ENCODE peak calls at places on chromosomes 7 and 10, in ten cellular contexts. One of them, this sample, is unnamed.

GRCh38 chr7:107387077-107387476 is 82.8 kb upstream of the GPR22 start:
- DNase-seq in HepG2: no peak
- DNase-seq in PC-3: no peak
- DNase-seq in fibroblast of lung: peak; percentile 44
- DNase-seq in GM23338: peak; percentile 64
- DNase-seq in hepatocyte: peak; percentile 66
- DNase-seq in IMR-90: peak; percentile 39
- DNase-seq in neural progenitor cell: peak; percentile 44
- DNase-seq in H9: peak; percentile 60
- DNase-seq in K562: no peak
- DNase-seq in this sample: no peak

GRCh38 chr7:154183946-154184345 is 131.7 kb downstream of the DPP6 start:
- DNase-seq in hepatocyte: no peak
- DNase-seq in fibroblast of lung: no peak
- DNase-seq in HepG2: no peak
- DNase-seq in IMR-90: no peak
- DNase-seq in PC-3: no peak
- DNase-seq in GM23338: no peak
- DNase-seq in H9: no peak
- DNase-seq in K562: no peak
- DNase-seq in neural progenitor cell: no peak
- DNase-seq in this sample: no peak

GRCh38 chr7:90111-91063 is 102.0 kb upstream of the FAM20C start:
- DNase-seq in neural progenitor cell: no peak
- DNase-seq in K562: no peak
- DNase-seq in H9: no peak
- DNase-seq in IMR-90: peak; percentile 83
- DNase-seq in HepG2: no peak
- DNase-seq in fibroblast of lung: peak; percentile 53
- DNase-seq in GM23338: no peak
- DNase-seq in hepatocyte: peak; percentile 81
- DNase-seq in PC-3: peak; percentile 14
- DNase-seq in this sample: no peak

GRCh38 chr10:101145750-101146391 is 14.8 kb downstream of the TLX1 start:
- DNase-seq in H9: no peak
- DNase-seq in HepG2: no peak
- DNase-seq in neural progenitor cell: no peak
- DNase-seq in K562: no peak
- DNase-seq in GM23338: no peak
- DNase-seq in IMR-90: no peak
- DNase-seq in PC-3: no peak
- DNase-seq in fibroblast of lung: no peak
- DNase-seq in hepatocyte: no peak
- DNase-seq in this sample: no peak

GRCh38 chr10:98269435-98269912 is 1.5 kb upstream of the LOXL4 start:
- DNase-seq in IMR-90: peak; percentile 73
- DNase-seq in HepG2: peak; percentile 83
- DNase-seq in GM23338: peak; percentile 56
- DNase-seq in K562: peak; percentile 35
- DNase-seq in PC-3: peak; percentile 92
- DNase-seq in neural progenitor cell: peak; percentile 31
- DNase-seq in fibroblast of lung: peak; percentile 90
- DNase-seq in H9: peak; percentile 60
- DNase-seq in hepatocyte: peak; percentile 67
- DNase-seq in this sample: peak; percentile 69

GRCh38 chr7:2283074-2283473 is 31.2 kb downstream of the SNX8 start:
- DNase-seq in fibroblast of lung: no peak
- DNase-seq in GM23338: no peak
- DNase-seq in hepatocyte: no peak
- DNase-seq in H9: no peak
- DNase-seq in neural progenitor cell: no peak
- DNase-seq in HepG2: no peak
- DNase-seq in PC-3: no peak
- DNase-seq in K562: peak; percentile 17
- DNase-seq in IMR-90: no peak
- DNase-seq in this sample: no peak

GRCh38 chr7:77386165-77386824 is 29.9 kb downstream of the GSAP start:
- DNase-seq in neural progenitor cell: no peak
- DNase-seq in hepatocyte: no peak
- DNase-seq in H9: no peak
- DNase-seq in PC-3: no peak
- DNase-seq in HepG2: no peak
- DNase-seq in IMR-90: no peak
- DNase-seq in fibroblast of lung: peak; percentile 37
- DNase-seq in K562: no peak
- DNase-seq in GM23338: no peak
- DNase-seq in this sample: no peak

GRCh38 chr10:120979435-120980315 is 128.5 kb downstream of the WDR11 start:
- DNase-seq in K562: no peak
- DNase-seq in fibroblast of lung: peak; percentile 2
- DNase-seq in H9: peak; percentile 81
- DNase-seq in neural progenitor cell: peak; percentile 75
- DNase-seq in PC-3: no peak
- DNase-seq in IMR-90: no peak
- DNase-seq in hepatocyte: peak; percentile 91
- DNase-seq in HepG2: peak; percentile 16
- DNase-seq in GM23338: peak; percentile 92
- DNase-seq in this sample: no peak

GRCh38 chr7:12769464-12769863 is 82.0 kb downstream of the ARL4A start:
- DNase-seq in IMR-90: peak; percentile 34
- DNase-seq in hepatocyte: no peak
- DNase-seq in PC-3: peak; percentile 72
- DNase-seq in fibroblast of lung: peak; percentile 36
- DNase-seq in neural progenitor cell: no peak
- DNase-seq in H9: no peak
- DNase-seq in GM23338: no peak
- DNase-seq in HepG2: no peak
- DNase-seq in K562: no peak
- DNase-seq in this sample: no peak

GRCh38 chr10:78412605-78413004 is 378.9 kb downstream of the RPS24 start:
- DNase-seq in hepatocyte: no peak
- DNase-seq in K562: no peak
- DNase-seq in IMR-90: no peak
- DNase-seq in neural progenitor cell: no peak
- DNase-seq in H9: peak; percentile 14
- DNase-seq in HepG2: no peak
- DNase-seq in GM23338: no peak
- DNase-seq in fibroblast of lung: no peak
- DNase-seq in PC-3: no peak
- DNase-seq in this sample: no peak

GRCh38 chr7:23469150-23469960 is 936 bp downstream of the IGF2BP3 start:
- DNase-seq in HepG2: no peak
- DNase-seq in PC-3: no peak
- DNase-seq in hepatocyte: peak; percentile 68
- DNase-seq in fibroblast of lung: no peak
- DNase-seq in K562: peak; percentile 77
- DNase-seq in H9: no peak
- DNase-seq in GM23338: no peak
- DNase-seq in neural progenitor cell: peak; percentile 52
- DNase-seq in IMR-90: no peak
- DNase-seq in this sample: no peak

GRCh38 chr10:47099445-47099844 is 188.2 kb downstream of the PTPN20 start:
- DNase-seq in IMR-90: no peak
- DNase-seq in fibroblast of lung: no peak
- DNase-seq in neural progenitor cell: no peak
- DNase-seq in PC-3: no peak
- DNase-seq in HepG2: no peak
- DNase-seq in K562: no peak
- DNase-seq in hepatocyte: no peak
- DNase-seq in H9: peak; percentile 17
- DNase-seq in GM23338: no peak
- DNase-seq in this sample: no peak

GRCh38 chr7:74625446-74625845 is 32.1 kb upstream of the GTF2I start:
- DNase-seq in HepG2: peak; percentile 46
- DNase-seq in PC-3: peak; percentile 55
- DNase-seq in GM23338: no peak
- DNase-seq in neural progenitor cell: no peak
- DNase-seq in K562: no peak
- DNase-seq in H9: no peak
- DNase-seq in IMR-90: peak; percentile 67
- DNase-seq in fibroblast of lung: peak; percentile 42
- DNase-seq in hepatocyte: peak; percentile 65
- DNase-seq in this sample: no peak

GRCh38 chr7:150981644-150982043 is 3.5 kb upstream of the KCNH2 start:
- DNase-seq in GM23338: no peak
- DNase-seq in neural progenitor cell: no peak
- DNase-seq in hepatocyte: no peak
- DNase-seq in fibroblast of lung: no peak
- DNase-seq in HepG2: no peak
- DNase-seq in K562: no peak
- DNase-seq in H9: no peak
- DNase-seq in PC-3: no peak
- DNase-seq in IMR-90: no peak
- DNase-seq in this sample: no peak

GRCh38 chr7:42080831-42081230 is 156.2 kb downstream of the GLI3 start:
- DNase-seq in IMR-90: peak; percentile 62
- DNase-seq in neural progenitor cell: no peak
- DNase-seq in H9: no peak
- DNase-seq in K562: no peak
- DNase-seq in HepG2: no peak
- DNase-seq in GM23338: no peak
- DNase-seq in fibroblast of lung: no peak
- DNase-seq in PC-3: no peak
- DNase-seq in hepatocyte: no peak
- DNase-seq in this sample: no peak

DNA sequence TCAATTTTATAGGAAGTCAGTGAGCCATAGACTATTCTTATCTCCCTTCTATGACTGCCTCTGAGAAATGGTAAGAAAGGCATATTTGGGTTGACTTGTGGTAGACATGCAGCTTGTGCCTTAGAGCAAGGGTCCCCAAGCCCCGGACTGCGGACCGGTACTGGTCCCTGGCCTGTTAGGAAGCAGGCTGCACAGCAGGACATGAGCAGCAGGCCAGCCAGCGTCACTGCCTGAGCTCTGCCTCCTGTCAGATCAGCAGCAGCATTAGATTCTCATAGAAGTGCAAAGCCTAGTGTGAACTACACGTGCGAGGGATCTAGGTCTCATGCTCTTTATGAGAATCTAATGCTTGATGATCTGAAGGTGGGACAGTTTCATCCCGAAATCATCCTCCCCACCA is 180.6 kb downstream of the SND1 start:
- DNase-seq in PC-3: no peak
- DNase-seq in neural progenitor cell: no peak
- DNase-seq in hepatocyte: no peak
- DNase-seq in IMR-90: no peak
- DNase-seq in H9: no peak
- DNase-seq in GM23338: no peak
- DNase-seq in fibroblast of lung: no peak
- DNase-seq in K562: no peak
- DNase-seq in HepG2: no peak
- DNase-seq in this sample: no peak
- H3K4me1 ChIP-seq in PC-3: no peaks in the 10 kb centered on the region
- H3K4me1 ChIP-seq in neural progenitor cell: peaks cover 11% of the 10 kb centered on the region
- H3K4me1 ChIP-seq in hepatocyte: no peaks in the 10 kb centered on the region
- H3K4me1 ChIP-seq in IMR-90: peaks cover 2% of the 10 kb centered on the region
- H3K4me1 ChIP-seq in H9: no peaks in the 10 kb centered on the region
- H3K4me1 ChIP-seq in GM23338: no peaks in the 10 kb centered on the region
- H3K4me1 ChIP-seq in fibroblast of lung: no peaks in the 10 kb centered on the region
- H3K4me1 ChIP-seq in K562: no peaks in the 10 kb centered on the region
- H3K4me1 ChIP-seq in HepG2: no peaks in the 10 kb centered on the region
- H3K4me1 ChIP-seq in this sample: no peaks in the 10 kb centered on the region

DNA sequence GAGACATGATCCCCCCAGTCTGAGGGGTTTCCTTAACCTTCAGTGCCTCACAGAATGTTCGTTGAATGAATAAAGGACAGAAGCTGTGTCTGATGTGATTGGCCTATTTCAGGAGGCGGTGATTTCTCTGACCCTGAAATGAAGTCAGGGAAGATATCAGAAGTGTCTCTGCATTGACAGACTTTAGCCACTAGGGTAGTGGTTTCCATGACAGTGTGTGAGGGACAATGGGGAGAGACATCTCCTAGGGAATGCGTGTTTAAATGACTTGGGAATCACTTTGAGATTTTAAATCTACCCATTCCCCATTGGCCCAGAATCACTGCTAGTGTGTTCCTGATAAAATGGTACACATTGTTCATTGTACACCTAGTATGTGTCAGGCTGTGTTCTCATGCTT is 132.0 kb downstream of the CFAP58 start:
- DNase-seq in HepG2: no peak
- DNase-seq in GM23338: peak; percentile 72
- DNase-seq in fibroblast of lung: no peak
- DNase-seq in neural progenitor cell: peak; percentile 25
- DNase-seq in IMR-90: no peak
- DNase-seq in K562: peak; percentile 22
- DNase-seq in H9: no peak
- DNase-seq in PC-3: no peak
- DNase-seq in hepatocyte: no peak
- DNase-seq in this sample: no peak
- TF ChIP-seq CTCF in HepG2: no peak
- TF ChIP-seq CTCF in GM23338: peak; percentile 51
- TF ChIP-seq CTCF in fibroblast of lung: no peak
- TF ChIP-seq CTCF in neural progenitor cell: peak; percentile 45
- TF ChIP-seq CTCF in IMR-90: no peak
- TF ChIP-seq CTCF in K562: peak; percentile 30
- TF ChIP-seq CTCF in H9: peak; percentile 65
- TF ChIP-seq CTCF in PC-3: peak; percentile 27
- TF ChIP-seq CTCF in hepatocyte: no peak
- TF ChIP-seq CTCF in this sample: peak; percentile 16

GRCh38 chr10:96333091-96333490 is 25.7 kb downstream of the OPALIN start:
- DNase-seq in K562: no peak
- DNase-seq in hepatocyte: no peak
- DNase-seq in IMR-90: no peak
- DNase-seq in fibroblast of lung: no peak
- DNase-seq in H9: no peak
- DNase-seq in neural progenitor cell: no peak
- DNase-seq in PC-3: no peak
- DNase-seq in GM23338: no peak
- DNase-seq in HepG2: no peak
- DNase-seq in this sample: no peak
- H2AFZ ChIP-seq in K562: no peak overlapping the region
- H2AFZ ChIP-seq in hepatocyte: no peak overlapping the region
- H2AFZ ChIP-seq in IMR-90: no peak overlapping the region
- H2AFZ ChIP-seq in fibroblast of lung: no peak overlapping the region
- H2AFZ ChIP-seq in H9: no peak overlapping the region
- H2AFZ ChIP-seq in neural progenitor cell: no peak overlapping the region
- H2AFZ ChIP-seq in PC-3: no peak overlapping the region
- H2AFZ ChIP-seq in GM23338: no peak overlapping the region
- H2AFZ ChIP-seq in HepG2: no peak overlapping the region
- H2AFZ ChIP-seq in this sample: no peak overlapping the region

DNA sequence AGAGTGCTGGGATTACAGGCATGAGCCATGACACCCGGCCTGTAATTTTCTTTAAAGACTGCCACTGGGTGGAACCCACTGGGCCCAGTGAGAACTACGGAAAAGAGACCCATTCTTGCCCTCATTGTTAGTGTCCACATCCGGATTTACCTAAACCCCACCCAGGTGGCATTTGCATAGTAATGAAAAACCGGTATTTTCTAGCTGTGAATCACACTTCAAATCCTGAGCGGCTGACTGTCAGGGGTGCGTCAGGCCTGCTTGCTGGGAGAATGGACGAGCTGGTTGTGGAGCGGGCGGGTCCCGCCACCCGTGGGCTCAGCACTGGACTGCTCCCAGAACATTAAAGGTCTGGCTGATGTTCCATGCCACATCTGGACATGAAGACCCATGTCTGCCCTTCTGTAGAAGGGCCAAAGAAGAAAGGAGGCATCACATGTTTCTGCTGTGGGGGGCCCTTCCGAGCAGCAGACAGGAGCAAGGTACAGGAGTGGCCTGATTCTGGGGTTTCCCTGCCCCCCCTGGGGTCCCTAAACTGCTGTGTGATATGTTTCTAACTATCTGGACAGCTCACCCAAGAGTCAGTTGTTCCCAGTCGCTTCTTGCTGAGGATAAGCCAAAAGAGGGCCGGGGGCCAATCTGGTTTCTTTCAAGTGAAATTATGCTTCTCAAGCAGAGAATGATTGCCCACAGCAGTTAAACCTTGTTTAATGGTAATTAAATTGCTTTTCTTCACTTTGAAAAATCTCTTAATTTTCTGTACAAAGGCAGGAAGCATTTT is 46.4 kb downstream of the KIAA1217 start:
- DNase-seq in HepG2: no peak
- DNase-seq in fibroblast of lung: peak; percentile 69
- DNase-seq in H9: peak; percentile 57
- DNase-seq in K562: no peak
- DNase-seq in GM23338: peak; percentile 65
- DNase-seq in hepatocyte: peak; percentile 44
- DNase-seq in IMR-90: no peak
- DNase-seq in neural progenitor cell: peak; percentile 68
- DNase-seq in PC-3: peak; percentile 59
- DNase-seq in this sample: peak; percentile 71
- H3K4me1 ChIP-seq in HepG2: no peaks in the 10 kb centered on the region
- H3K4me1 ChIP-seq in fibroblast of lung: no peaks in the 10 kb centered on the region
- H3K4me1 ChIP-seq in H9: peaks cover 4% of the 10 kb centered on the region
- H3K4me1 ChIP-seq in K562: no peaks in the 10 kb centered on the region
- H3K4me1 ChIP-seq in GM23338: peaks cover 40% of the 10 kb centered on the region
- H3K4me1 ChIP-seq in hepatocyte: peaks cover 16% of the 10 kb centered on the region
- H3K4me1 ChIP-seq in IMR-90: no peaks in the 10 kb centered on the region
- H3K4me1 ChIP-seq in neural progenitor cell: peaks cover 39% of the 10 kb centered on the region
- H3K4me1 ChIP-seq in PC-3: peaks cover 22% of the 10 kb centered on the region
- H3K4me1 ChIP-seq in this sample: peaks cover 48% of the 10 kb centered on the region